ENCODE peak calls at places on chromosome 21, in ten cellular contexts. D is lower lobe of right lung, M is heart left ventricle, J is tibial artery, R is psoas muscle, A is thoracic aorta, W is right lobe of liver, N is heart right ventricle, T is hepatocyte, H is upper lobe of right lung. B is an unnamed sample.

GRCh38 chr21:25350056-25350455 is 257.2 kb downstream of the MRPL39 start:
- DNase-seq in H (no peak), M (no peak), N (no peak), A (no peak), D (no peak), R (no peak), J (no peak), T (peak), W (no peak), B (peak)

GRCh38 chr21:44764319-44765230 is 37.0 kb downstream of the UBE2G2 start:
- DNase-seq in W (no peak), J (no peak), T (no peak), H (peak), N (no peak), M (peak), A (no peak), D (no peak), R (no peak), B (peak)

GRCh38 chr21:14673649-14674048 is 127.5 kb upstream of the SAMSN1 start:
- DNase-seq in H (no peak), T (no peak), R (no peak), W (no peak), D (no peak), M (no peak), J (no peak), N (no peak), A (no peak), B (no peak)

GRCh38 chr21:45460611-45461368 is 55.8 kb downstream of the COL18A1 start:
- DNase-seq in N (no peak), T (no peak), M (no peak), R (no peak), W (peak), J (no peak), D (no peak), A (no peak), H (no peak), B (no peak)

GRCh38 chr21:45853703-45854342 is 127.7 kb upstream of the COL6A1 start:
- DNase-seq in J (no peak), W (no peak), T (no peak), D (no peak), H (no peak), R (no peak), N (no peak), A (no peak), M (no peak), B (no peak)

GRCh38 chr21:38956791-38957571 is 151.3 kb downstream of the ETS2 start:
- DNase-seq in M (no peak), A (no peak), D (peak), H (no peak), J (no peak), T (peak), W (peak), N (no peak), R (no peak), B (peak)

GRCh38 chr21:30206551-30207251 is 9.2 kb downstream of the CLDN8 start:
- DNase-seq in T (no peak), H (no peak), M (no peak), W (no peak), A (no peak), D (no peak), N (no peak), R (no peak), J (no peak), B (no peak)

GRCh38 chr21:44496900-44497550 is 41.7 kb downstream of the LRRC3 start:
- DNase-seq in J (no peak), M (peak), A (no peak), H (no peak), T (no peak), N (no peak), D (no peak), R (no peak), W (peak), B (peak)

GRCh38 chr21:45379171-45379900 is 25.6 kb upstream of the COL18A1 start:
- DNase-seq in M (peak), W (no peak), N (no peak), A (no peak), J (no peak), R (peak), D (peak), H (peak), T (no peak), B (no peak)

GRCh38 chr21:43864313-43864805 is 664 bp upstream of the AGPAT3 start:
- DNase-seq in D (peak), M (peak), H (peak), W (peak), J (no peak), R (peak), A (no peak), N (no peak), T (peak), B (peak)

GRCh38 chr21:20997308-20997632 is 939 bp upstream of the NCAM2 start:
- DNase-seq in W (no peak), M (no peak), J (no peak), T (peak), D (no peak), A (no peak), N (no peak), R (no peak), H (no peak), B (peak)

GRCh38 chr21:42746240-42746592 is 92.8 kb downstream of the PDE9A start:
- DNase-seq in M (peak), J (no peak), R (no peak), A (no peak), N (no peak), T (no peak), W (no peak), H (peak), D (no peak), B (no peak)

DNA sequence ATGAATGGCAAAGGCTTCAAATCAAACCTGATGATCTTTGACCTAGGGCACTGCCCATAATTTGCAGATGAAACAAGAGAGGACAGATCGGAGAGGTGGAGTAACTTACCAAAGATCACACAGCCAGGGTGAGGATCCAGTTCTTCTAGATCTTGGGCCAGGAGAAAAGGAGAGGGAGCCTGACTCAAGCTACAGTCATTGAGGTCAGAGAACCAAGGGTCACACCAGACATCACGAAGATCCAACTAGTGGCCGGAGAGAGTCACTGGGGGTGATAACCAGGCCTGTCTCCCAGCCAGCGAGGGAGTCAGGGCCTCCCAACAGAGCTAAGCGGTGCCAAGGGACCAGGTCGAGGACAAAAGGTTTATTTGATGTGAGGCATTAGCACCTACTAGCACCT is 115.0 kb downstream of the RIPK4 start:
- DNase-seq in T (no peak), N (no peak), A (no peak), W (no peak), H (peak), J (no peak), R (no peak), D (no peak), M (no peak), B (no peak)
- TF ChIP-seq CTCF in T (no peak), N (no peak), A (no peak), W (no peak), H (no peak), J (no peak), R (no peak), D (no peak), M (no peak), B (no peak)

GRCh38 chr21:37372127-37372731 is 5.7 kb downstream of the DYRK1A start:
- DNase-seq in M (no peak), J (no peak), N (no peak), W (no peak), A (no peak), T (no peak), D (no peak), R (no peak), H (no peak), B (no peak)

GRCh38 chr21:37375866-37376574 is 9.4 kb downstream of the DYRK1A start:
- DNase-seq in J (no peak), A (no peak), T (no peak), N (no peak), H (no peak), M (no peak), W (no peak), R (no peak), D (no peak), B (no peak)

GRCh38 chr21:37373539-37373938 is 7.0 kb downstream of the DYRK1A start:
- DNase-seq in A (no peak), T (no peak), J (no peak), W (no peak), D (no peak), R (no peak), M (no peak), H (no peak), N (no peak), B (no peak)

GRCh38 chr21:37371041-37371397 is 4.4 kb downstream of the DYRK1A start:
- DNase-seq in D (no peak), N (no peak), M (no peak), T (no peak), W (no peak), R (no peak), A (no peak), H (no peak), J (no peak), B (no peak)

GRCh38 chr21:37374026-37374425 is 7.5 kb downstream of the DYRK1A start:
- DNase-seq in M (no peak), D (no peak), W (no peak), T (no peak), A (no peak), N (no peak), R (no peak), H (no peak), J (no peak), B (peak)
- H3K27ac ChIP-seq in M (no peak), D (no peak), W (no peak), T (peak), A (peak), N (no peak), R (peak), H (no peak), J (peak), B (peak)

GRCh38 chr21:35204850-35205564 is 155.9 kb upstream of the RUNX1 start:
- DNase-seq in D (peak), N (peak), M (peak), T (peak), H (peak), J (peak), A (peak), W (peak), R (peak), B (peak)
- TF ChIP-seq CTCF in D (peak), N (no peak), M (no peak), T (peak), H (no peak), J (peak), A (no peak), W (no peak), R (no peak), B (peak)

DNA sequence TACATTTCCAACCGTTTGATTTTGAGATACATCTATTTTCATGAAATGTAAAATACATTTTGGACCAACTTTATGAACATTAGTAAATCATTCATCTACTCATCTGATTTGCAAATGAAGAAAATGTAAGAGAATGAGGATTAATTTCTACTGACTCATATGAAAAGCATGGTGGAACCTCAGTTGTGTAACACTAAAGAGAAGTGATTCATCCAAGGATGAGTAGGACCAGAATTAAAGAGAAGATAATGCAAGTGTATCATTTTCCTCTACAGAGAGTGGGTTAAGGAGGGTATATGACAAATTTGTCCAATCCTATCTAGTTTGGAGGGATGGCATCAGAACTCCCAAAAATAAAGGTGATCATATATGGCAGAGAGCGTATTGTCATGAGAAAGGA is 1967.6 kb downstream of the MRPL39 start:
- DNase-seq in T (no peak), M (no peak), N (no peak), J (no peak), W (no peak), H (no peak), A (no peak), D (no peak), R (no peak), B (no peak)
- H3K27ac ChIP-seq in T (no peak), M (no peak), N (no peak), J (no peak), W (no peak), H (no peak), A (no peak), D (no peak), R (no peak), B (no peak)

GRCh38 chr21:37811711-37812110 is 104.5 kb downstream of the KCNJ6 start:
- DNase-seq in W (no peak), T (no peak), H (no peak), A (no peak), M (no peak), R (no peak), J (no peak), D (no peak), N (no peak), B (no peak)
- TF ChIP-seq CTCF in W (no peak), T (no peak), H (no peak), A (no peak), M (no peak), R (no peak), J (no peak), D (no peak), N (no peak), B (no peak)